ENCODE peak calls at places on chromosomes 16 and 17, in five cellular contexts. X, S, R, I and C are unnamed samples.

GRCh38 chr16:51165043-51165442 is 14.0 kb upstream of the SALL1 start:
- DNase-seq in X (no peak), S (no peak), R (no peak), I (no peak), C (no peak)

GRCh38 chr17:7853693-7854043 is 1.2 kb upstream of the TMEM88 start:
- DNase-seq in X (no peak), S (no peak), R (peak), I (no peak), C (peak)

GRCh38 chr16:89658221-89658879 is 714 bp downstream of the SPATA33 start:
- DNase-seq in X (no peak), S (no peak), R (no peak), I (no peak), C (no peak)

GRCh38 chr17:28901866-28902818 is 737 bp downstream of the DHRS13 start:
- DNase-seq in X (peak), S (no peak), R (no peak), I (peak), C (no peak)

GRCh38 chr17:30021708-30022317 is 80.4 kb downstream of the EFCAB5 start:
- DNase-seq in X (peak), S (no peak), R (no peak), I (peak), C (no peak)

GRCh38 chr16:9308300-9309209 is 217.1 kb downstream of the HAPSTR1 start:
- DNase-seq in X (no peak), S (peak), R (no peak), I (no peak), C (no peak)

GRCh38 chr16:86170720-86171119 is 271.8 kb downstream of the IRF8 start:
- DNase-seq in X (no peak), S (no peak), R (no peak), I (no peak), C (no peak)

GRCh38 chr17:31533546-31534155 is 142.2 kb downstream of the RAB11FIP4 start:
- DNase-seq in X (peak), S (no peak), R (peak), I (no peak), C (peak)

GRCh38 chr17:42459983-42460300 is 1.3 kb downstream of the ATP6V0A1 start:
- DNase-seq in X (peak), S (no peak), R (no peak), I (no peak), C (no peak)

GRCh38 chr17:73814070-73814469 is 169.8 kb upstream of the SDK2 start:
- DNase-seq in X (no peak), S (no peak), R (no peak), I (no peak), C (no peak)

GRCh38 chr17:17712268-17712924 is 31.1 kb downstream of the RAI1 start:
- DNase-seq in X (no peak), S (peak), R (no peak), I (no peak), C (no peak)

GRCh38 chr17:40378966-40379365 is 14.4 kb upstream of the GJD3 start:
- DNase-seq in X (no peak), S (no peak), R (no peak), I (no peak), C (no peak)

GRCh38 chr16:30923554-30924085 is at the start of gene FBXL19:
- DNase-seq in X (no peak), S (no peak), R (peak), I (no peak), C (peak)

GRCh38 chr17:5837055-5837491 is 233.1 kb upstream of the WSCD1 start:
- DNase-seq in X (no peak), S (no peak), R (no peak), I (no peak), C (no peak)

GRCh38 chr17:6541886-6542285 is 14.5 kb downstream of the PITPNM3 start:
- DNase-seq in X (no peak), S (no peak), R (no peak), I (no peak), C (no peak)

GRCh38 chr16:84829168-84829965 is 9.6 kb downstream of the CRISPLD2 start:
- DNase-seq in X (no peak), S (peak), R (no peak), I (no peak), C (no peak)

GRCh38 chr17:2058521-2059124 is 3.7 kb downstream of the HIC1 start:
- DNase-seq in X (no peak), S (no peak), R (peak), I (peak), C (peak)

GRCh38 chr17:15268465-15268864 is 3.3 kb upstream of the PMP22 start:
- DNase-seq in X (no peak), S (no peak), R (no peak), I (no peak), C (no peak)

GRCh38 chr16:14268073-14268472 is 197.0 kb downstream of the MRTFB start:
- DNase-seq in X (no peak), S (no peak), R (no peak), I (no peak), C (peak)

GRCh38 chr17:21252875-21253645 is at the start of gene NATD1:
- DNase-seq in X (peak), S (peak), R (peak), I (peak), C (peak)

GRCh38 chr17:37299257-37299985 is 76.4 kb upstream of the C17orf78 start:
- DNase-seq in X (no peak), S (no peak), R (no peak), I (no peak), C (peak)

GRCh38 chr16:68490829-68491575 is 42.7 kb upstream of the SMPD3 start:
- DNase-seq in X (no peak), S (peak), R (peak), I (no peak), C (no peak)